ENCODE peak calls at places on chromosomes 1 and 21, in nine cellular contexts. One of them, this sample, is unnamed.

GRCh38 chr1:203338335-203339036 is 12.4 kb downstream of the FMOD start:
- DNase-seq in dorsolateral prefrontal cortex: peak
- DNase-seq in mucosa of descending colon: peak
- DNase-seq in suprapubic skin: no peak
- DNase-seq in CD8-positive, alpha-beta T cell: peak
- DNase-seq in foreskin fibroblast: peak
- DNase-seq in HFF-Myc: peak
- DNase-seq in uterus: peak
- DNase-seq in BJ: no peak
- DNase-seq in this sample: peak

GRCh38 chr1:149962039-149962647 is 25.5 kb upstream of the MTMR11 start:
- DNase-seq in dorsolateral prefrontal cortex: no peak
- DNase-seq in mucosa of descending colon: no peak
- DNase-seq in suprapubic skin: no peak
- DNase-seq in CD8-positive, alpha-beta T cell: peak
- DNase-seq in foreskin fibroblast: peak
- DNase-seq in HFF-Myc: peak
- DNase-seq in uterus: peak
- DNase-seq in BJ: peak
- DNase-seq in this sample: peak

GRCh38 chr1:115840615-115841460 is at the start of gene NHLH2:
- DNase-seq in dorsolateral prefrontal cortex: no peak
- DNase-seq in mucosa of descending colon: no peak
- DNase-seq in suprapubic skin: no peak
- DNase-seq in CD8-positive, alpha-beta T cell: no peak
- DNase-seq in foreskin fibroblast: no peak
- DNase-seq in HFF-Myc: no peak
- DNase-seq in uterus: no peak
- DNase-seq in BJ: no peak
- DNase-seq in this sample: no peak

GRCh38 chr1:53417003-53417402 is 42.2 kb upstream of the DMRTB1 start:
- DNase-seq in dorsolateral prefrontal cortex: no peak
- DNase-seq in mucosa of descending colon: no peak
- DNase-seq in suprapubic skin: no peak
- DNase-seq in CD8-positive, alpha-beta T cell: no peak
- DNase-seq in foreskin fibroblast: no peak
- DNase-seq in HFF-Myc: no peak
- DNase-seq in uterus: no peak
- DNase-seq in BJ: no peak
- DNase-seq in this sample: no peak

GRCh38 chr21:35053356-35054096 is 4.4 kb upstream of the RUNX1 start:
- DNase-seq in dorsolateral prefrontal cortex: no peak
- DNase-seq in mucosa of descending colon: no peak
- DNase-seq in suprapubic skin: no peak
- DNase-seq in CD8-positive, alpha-beta T cell: no peak
- DNase-seq in foreskin fibroblast: no peak
- DNase-seq in HFF-Myc: no peak
- DNase-seq in uterus: no peak
- DNase-seq in BJ: no peak
- DNase-seq in this sample: no peak

GRCh38 chr1:20429296-20429695 is 56.7 kb downstream of the CAMK2N1 start:
- DNase-seq in dorsolateral prefrontal cortex: no peak
- DNase-seq in mucosa of descending colon: no peak
- DNase-seq in suprapubic skin: no peak
- DNase-seq in CD8-positive, alpha-beta T cell: no peak
- DNase-seq in foreskin fibroblast: peak
- DNase-seq in HFF-Myc: no peak
- DNase-seq in uterus: no peak
- DNase-seq in BJ: no peak
- DNase-seq in this sample: no peak

GRCh38 chr21:28308516-28308915 is 684.2 kb downstream of the LTN1 start:
- DNase-seq in dorsolateral prefrontal cortex: no peak
- DNase-seq in mucosa of descending colon: no peak
- DNase-seq in suprapubic skin: no peak
- DNase-seq in CD8-positive, alpha-beta T cell: no peak
- DNase-seq in foreskin fibroblast: no peak
- DNase-seq in HFF-Myc: no peak
- DNase-seq in uterus: no peak
- DNase-seq in BJ: no peak
- DNase-seq in this sample: no peak

GRCh38 chr21:22871692-22872091 is 1873.5 kb downstream of the NCAM2 start:
- DNase-seq in dorsolateral prefrontal cortex: no peak
- DNase-seq in mucosa of descending colon: no peak
- DNase-seq in suprapubic skin: no peak
- DNase-seq in CD8-positive, alpha-beta T cell: no peak
- DNase-seq in foreskin fibroblast: no peak
- DNase-seq in HFF-Myc: no peak
- DNase-seq in uterus: no peak
- DNase-seq in BJ: no peak
- DNase-seq in this sample: no peak

GRCh38 chr1:41274827-41275519 is 32.9 kb upstream of the SCMH1 start:
- DNase-seq in dorsolateral prefrontal cortex: no peak
- DNase-seq in mucosa of descending colon: no peak
- DNase-seq in suprapubic skin: no peak
- DNase-seq in CD8-positive, alpha-beta T cell: no peak
- DNase-seq in foreskin fibroblast: peak
- DNase-seq in HFF-Myc: no peak
- DNase-seq in uterus: no peak
- DNase-seq in BJ: no peak
- DNase-seq in this sample: no peak

GRCh38 chr1:183961132-183961531 is 76.4 kb downstream of the COLGALT2 start:
- DNase-seq in dorsolateral prefrontal cortex: no peak
- DNase-seq in mucosa of descending colon: no peak
- DNase-seq in suprapubic skin: no peak
- DNase-seq in CD8-positive, alpha-beta T cell: no peak
- DNase-seq in foreskin fibroblast: no peak
- DNase-seq in HFF-Myc: no peak
- DNase-seq in uterus: no peak
- DNase-seq in BJ: no peak
- DNase-seq in this sample: no peak

GRCh38 chr1:168728452-168729404 is at the start of gene DPT:
- DNase-seq in dorsolateral prefrontal cortex: no peak
- DNase-seq in mucosa of descending colon: no peak
- DNase-seq in suprapubic skin: peak
- DNase-seq in CD8-positive, alpha-beta T cell: no peak
- DNase-seq in foreskin fibroblast: peak
- DNase-seq in HFF-Myc: peak
- DNase-seq in uterus: peak
- DNase-seq in BJ: peak
- DNase-seq in this sample: no peak

GRCh38 chr1:66402194-66402593 is 131.8 kb upstream of the SGIP1 start:
- DNase-seq in dorsolateral prefrontal cortex: peak
- DNase-seq in mucosa of descending colon: no peak
- DNase-seq in suprapubic skin: peak
- DNase-seq in CD8-positive, alpha-beta T cell: no peak
- DNase-seq in foreskin fibroblast: peak
- DNase-seq in HFF-Myc: no peak
- DNase-seq in uterus: peak
- DNase-seq in BJ: no peak
- DNase-seq in this sample: no peak

DNA sequence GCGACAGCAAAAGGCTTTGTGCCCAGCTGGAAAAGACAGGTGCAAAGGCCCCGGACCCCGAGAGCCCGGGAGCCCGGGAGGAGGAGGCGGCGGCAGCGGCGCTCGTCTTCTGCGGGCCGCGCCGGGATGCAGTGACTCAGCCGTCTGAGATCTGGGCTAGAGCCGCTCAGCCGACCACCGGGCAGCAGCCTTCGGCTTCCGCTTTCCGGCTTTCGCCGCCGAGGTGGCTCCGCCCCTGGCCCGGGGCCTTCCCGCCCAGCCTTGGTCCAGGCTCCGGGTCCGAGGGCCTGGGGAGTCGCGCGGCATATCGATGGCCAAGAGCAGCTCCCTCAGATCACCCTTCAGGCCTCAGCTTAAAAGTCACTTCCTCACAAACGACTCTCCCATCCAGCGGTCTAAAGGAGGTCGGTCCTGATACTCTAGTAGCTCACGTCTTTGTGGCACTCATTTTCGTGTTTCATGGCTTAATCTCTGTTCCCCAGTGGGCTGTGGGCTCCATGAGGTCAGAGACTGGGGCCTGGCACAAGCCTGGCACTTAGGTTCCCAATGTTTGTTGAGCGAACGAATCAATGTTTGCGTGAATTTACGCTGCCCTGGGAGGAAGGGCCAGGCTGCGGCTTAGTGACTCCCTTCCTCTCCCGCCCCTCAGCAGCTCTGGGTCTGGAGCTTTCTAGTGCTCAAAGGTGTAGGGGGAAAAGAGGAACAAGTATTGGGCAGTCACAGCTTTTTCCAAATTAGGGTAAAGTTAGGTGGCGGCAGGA is at the start of gene PHTF1:
- DNase-seq in dorsolateral prefrontal cortex: peak
- DNase-seq in mucosa of descending colon: peak
- DNase-seq in suprapubic skin: peak
- DNase-seq in CD8-positive, alpha-beta T cell: peak
- DNase-seq in foreskin fibroblast: peak
- DNase-seq in HFF-Myc: no peak
- DNase-seq in uterus: peak
- DNase-seq in BJ: no peak
- DNase-seq in this sample: peak
- H3K4me3 ChIP-seq in dorsolateral prefrontal cortex: peak
- H3K4me3 ChIP-seq in mucosa of descending colon: peak
- H3K4me3 ChIP-seq in suprapubic skin: peak
- H3K4me3 ChIP-seq in CD8-positive, alpha-beta T cell: peak
- H3K4me3 ChIP-seq in foreskin fibroblast: peak
- H3K4me3 ChIP-seq in HFF-Myc: peak
- H3K4me3 ChIP-seq in uterus: peak
- H3K4me3 ChIP-seq in BJ: peak
- H3K4me3 ChIP-seq in this sample: peak

GRCh38 chr1:76866566-76866965 is 714 bp upstream of the ST6GALNAC5 start:
- DNase-seq in dorsolateral prefrontal cortex: no peak
- DNase-seq in mucosa of descending colon: no peak
- DNase-seq in suprapubic skin: no peak
- DNase-seq in CD8-positive, alpha-beta T cell: no peak
- DNase-seq in foreskin fibroblast: no peak
- DNase-seq in HFF-Myc: no peak
- DNase-seq in uterus: no peak
- DNase-seq in BJ: no peak
- DNase-seq in this sample: no peak

GRCh38 chr1:76867342-76868130 is at the start of gene ST6GALNAC5:
- DNase-seq in dorsolateral prefrontal cortex: peak
- DNase-seq in mucosa of descending colon: no peak
- DNase-seq in suprapubic skin: no peak
- DNase-seq in CD8-positive, alpha-beta T cell: no peak
- DNase-seq in foreskin fibroblast: no peak
- DNase-seq in HFF-Myc: no peak
- DNase-seq in uterus: no peak
- DNase-seq in BJ: no peak
- DNase-seq in this sample: peak

GRCh38 chr1:76870037-76870436 is 2.8 kb downstream of the ST6GALNAC5 start:
- DNase-seq in dorsolateral prefrontal cortex: no peak
- DNase-seq in mucosa of descending colon: no peak
- DNase-seq in suprapubic skin: no peak
- DNase-seq in CD8-positive, alpha-beta T cell: no peak
- DNase-seq in foreskin fibroblast: no peak
- DNase-seq in HFF-Myc: no peak
- DNase-seq in uterus: no peak
- DNase-seq in BJ: no peak
- DNase-seq in this sample: no peak

GRCh38 chr1:76868916-76869315 is 1.6 kb downstream of the ST6GALNAC5 start:
- DNase-seq in dorsolateral prefrontal cortex: peak
- DNase-seq in mucosa of descending colon: no peak
- DNase-seq in suprapubic skin: no peak
- DNase-seq in CD8-positive, alpha-beta T cell: no peak
- DNase-seq in foreskin fibroblast: no peak
- DNase-seq in HFF-Myc: no peak
- DNase-seq in uterus: no peak
- DNase-seq in BJ: no peak
- DNase-seq in this sample: no peak

DNA sequence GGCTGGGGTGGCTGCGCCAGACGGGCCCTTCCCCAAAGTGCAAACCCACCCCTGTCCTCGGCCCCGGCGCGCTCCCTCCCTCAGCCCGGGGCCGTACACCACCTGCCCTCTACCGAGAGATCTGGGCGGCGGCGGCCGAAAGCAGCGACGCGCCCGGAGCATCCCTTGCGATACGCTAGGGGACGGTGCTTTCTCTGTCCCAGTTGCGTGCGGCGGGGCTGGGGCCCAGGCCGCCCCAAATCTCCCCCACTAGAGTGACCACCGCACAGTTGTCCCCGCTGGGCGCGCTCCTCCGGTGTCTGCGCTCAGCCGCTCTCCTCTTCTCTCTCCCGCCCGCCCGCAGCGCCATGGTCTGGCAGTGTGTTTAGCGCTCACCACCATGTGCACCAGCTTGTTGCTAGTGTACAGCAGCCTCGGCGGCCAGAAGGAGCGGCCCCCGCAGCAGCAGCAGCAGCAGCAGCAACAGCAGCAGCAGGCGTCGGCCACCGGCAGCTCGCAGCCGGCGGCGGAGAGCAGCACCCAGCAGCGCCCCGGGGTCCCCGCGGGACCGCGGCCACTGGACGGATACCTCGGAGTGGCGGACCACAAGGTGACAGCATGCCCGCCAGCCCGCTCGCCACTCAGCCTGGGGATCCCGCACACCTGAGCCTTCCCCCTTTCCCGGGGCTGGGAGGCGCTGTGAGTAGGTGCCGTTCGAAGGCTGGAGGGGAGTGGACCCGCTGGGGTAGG is 1.0 kb downstream of the ST6GALNAC5 start:
- DNase-seq in dorsolateral prefrontal cortex: peak
- DNase-seq in mucosa of descending colon: no peak
- DNase-seq in suprapubic skin: no peak
- DNase-seq in CD8-positive, alpha-beta T cell: no peak
- DNase-seq in foreskin fibroblast: no peak
- DNase-seq in HFF-Myc: no peak
- DNase-seq in uterus: no peak
- DNase-seq in BJ: no peak
- DNase-seq in this sample: no peak
- TF ChIP-seq CTCF in dorsolateral prefrontal cortex: peak
- TF ChIP-seq CTCF in mucosa of descending colon: no peak
- TF ChIP-seq CTCF in suprapubic skin: no peak
- TF ChIP-seq CTCF in CD8-positive, alpha-beta T cell: no peak
- TF ChIP-seq CTCF in foreskin fibroblast: peak
- TF ChIP-seq CTCF in HFF-Myc: peak
- TF ChIP-seq CTCF in uterus: no peak
- TF ChIP-seq CTCF in BJ: peak
- TF ChIP-seq CTCF in this sample: peak

GRCh38 chr21:42013901-42014300 is 3.7 kb upstream of the ZBTB21 start:
- DNase-seq in dorsolateral prefrontal cortex: no peak
- DNase-seq in mucosa of descending colon: no peak
- DNase-seq in suprapubic skin: no peak
- DNase-seq in CD8-positive, alpha-beta T cell: no peak
- DNase-seq in foreskin fibroblast: no peak
- DNase-seq in HFF-Myc: no peak
- DNase-seq in uterus: no peak
- DNase-seq in BJ: no peak
- DNase-seq in this sample: no peak
- H3K4me3 ChIP-seq in dorsolateral prefrontal cortex: no peak
- H3K4me3 ChIP-seq in mucosa of descending colon: no peak
- H3K4me3 ChIP-seq in suprapubic skin: no peak
- H3K4me3 ChIP-seq in CD8-positive, alpha-beta T cell: no peak
- H3K4me3 ChIP-seq in foreskin fibroblast: no peak
- H3K4me3 ChIP-seq in HFF-Myc: no peak
- H3K4me3 ChIP-seq in uterus: no peak
- H3K4me3 ChIP-seq in BJ: no peak
- H3K4me3 ChIP-seq in this sample: no peak

DNA sequence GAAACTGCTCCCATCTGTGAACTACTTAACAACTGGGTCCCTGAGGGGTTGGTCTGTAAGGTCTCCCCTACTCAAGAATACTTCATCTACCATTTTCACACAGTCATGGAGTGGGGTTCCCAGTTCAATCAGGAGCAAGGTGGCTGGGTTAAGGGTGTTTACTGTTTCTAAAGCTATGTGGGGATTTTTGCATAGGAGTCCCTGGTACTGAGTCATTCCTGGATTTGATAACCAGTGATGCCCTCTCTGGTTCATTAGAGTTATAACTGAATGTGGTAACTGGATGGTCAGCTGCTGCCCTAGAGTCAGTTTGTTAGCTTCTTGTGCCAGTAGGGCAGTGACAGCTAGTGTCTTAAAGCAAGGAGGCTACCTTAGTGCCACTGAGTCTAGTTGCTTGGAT is 29.4 kb upstream of the KCNJ15 start:
- DNase-seq in dorsolateral prefrontal cortex: no peak
- DNase-seq in mucosa of descending colon: no peak
- DNase-seq in suprapubic skin: no peak
- DNase-seq in CD8-positive, alpha-beta T cell: no peak
- DNase-seq in foreskin fibroblast: no peak
- DNase-seq in HFF-Myc: no peak
- DNase-seq in uterus: no peak
- DNase-seq in BJ: no peak
- DNase-seq in this sample: no peak
- TF ChIP-seq CTCF in dorsolateral prefrontal cortex: no peak
- TF ChIP-seq CTCF in mucosa of descending colon: no peak
- TF ChIP-seq CTCF in suprapubic skin: no peak
- TF ChIP-seq CTCF in CD8-positive, alpha-beta T cell: no peak
- TF ChIP-seq CTCF in foreskin fibroblast: no peak
- TF ChIP-seq CTCF in HFF-Myc: no peak
- TF ChIP-seq CTCF in uterus: no peak
- TF ChIP-seq CTCF in BJ: no peak
- TF ChIP-seq CTCF in this sample: no peak